ENCODE peak calls at places on chromosomes 4 and X, in nine cellular contexts. Z is fibroblast of lung, R is astrocyte, F is PC-3, H is brain microvascular endothelial cell, M is heart left ventricle, T is endothelial cell of umbilical vein, V is uterus, B is cardiac muscle cell. G is an unnamed sample.

GRCh38 chrX:122026665-122027064 is 979.3 kb downstream of the GLUD2 start:
- DNase-seq in B (no peak), F (no peak), M (no peak), T (no peak), V (no peak), H (no peak), R (no peak), Z (no peak), G (no peak)

GRCh38 chr4:70908993-70909556 is 6.9 kb downstream of the MOB1B start:
- DNase-seq in H (no peak), F (no peak), Z (no peak), M (no peak), B (no peak), V (no peak), R (no peak), T (no peak), G (no peak)

GRCh38 chr4:150710770-150711375 is 128.9 kb downstream of the MAB21L2 start:
- DNase-seq in H (no peak), V (no peak), F (no peak), T (no peak), R (no peak), Z (no peak), B (no peak), M (no peak), G (no peak)

GRCh38 chrX:136251042-136251991 is at the start of gene MAP7D3:
- DNase-seq in M (peak; percentile 78), T (peak; percentile 29), H (no peak), Z (peak; percentile 38), R (no peak), F (no peak), V (peak; percentile 65), B (peak; percentile 76), G (no peak)

GRCh38 chr4:3461515-3462291 is 1.4 kb upstream of the DOK7 start:
- DNase-seq in B (no peak), V (no peak), T (peak; percentile 12), M (peak; percentile 91), R (no peak), Z (no peak), F (peak; percentile 83), H (no peak), G (no peak)

GRCh38 chr4:8916251-8916913 is 44.7 kb upstream of the HMX1 start:
- DNase-seq in V (no peak), B (no peak), F (no peak), T (no peak), Z (no peak), R (no peak), H (no peak), M (no peak), G (no peak)

GRCh38 chr4:128757712-128758111 is 51.8 kb upstream of the JADE1 start:
- DNase-seq in T (no peak), Z (peak; percentile 38), M (peak; percentile 68), F (no peak), V (no peak), B (peak; percentile 65), H (no peak), R (no peak), G (no peak)

GRCh38 chr4:105633241-105633640 is 75.2 kb downstream of the INTS12 start:
- DNase-seq in H (no peak), R (no peak), B (no peak), M (no peak), F (peak; percentile 92), Z (no peak), V (no peak), T (no peak), G (no peak)

GRCh38 chr4:105352826-105353225 is 121.0 kb downstream of the PPA2 start:
- DNase-seq in F (no peak), R (peak; percentile 55), V (no peak), T (no peak), H (peak; percentile 32), Z (peak; percentile 39), M (no peak), B (no peak), G (no peak)

GRCh38 chr4:36006226-36006625 is 238.1 kb downstream of the ARAP2 start:
- DNase-seq in V (no peak), H (no peak), F (peak; percentile 78), T (no peak), Z (peak; percentile 6), B (no peak), R (peak; percentile 86), M (no peak), G (no peak)

GRCh38 chr4:81565137-81565870 is 93.6 kb upstream of the RASGEF1B start:
- DNase-seq in T (no peak), B (peak; percentile 36), V (peak; percentile 68), H (peak; percentile 35), Z (peak; percentile 37), M (peak; percentile 89), R (no peak), F (peak; percentile 23), G (no peak)

GRCh38 chr4:37803348-37803973 is 23.0 kb upstream of the PGM2 start:
- DNase-seq in F (peak; percentile 56), H (no peak), Z (peak; percentile 81), R (peak; percentile 32), M (no peak), V (no peak), T (peak; percentile 74), B (peak; percentile 61), G (no peak)

GRCh38 chr4:184485279-184485678 is 10.9 kb upstream of the IRF2 start:
- DNase-seq in M (no peak), V (no peak), F (no peak), R (no peak), Z (no peak), H (no peak), B (no peak), T (no peak), G (no peak)

GRCh38 chr4:21699437-21699836 is 249.1 kb downstream of the KCNIP4 start:
- DNase-seq in B (no peak), F (no peak), R (no peak), H (no peak), V (no peak), T (no peak), M (no peak), Z (peak; percentile 3), G (no peak)

DNA sequence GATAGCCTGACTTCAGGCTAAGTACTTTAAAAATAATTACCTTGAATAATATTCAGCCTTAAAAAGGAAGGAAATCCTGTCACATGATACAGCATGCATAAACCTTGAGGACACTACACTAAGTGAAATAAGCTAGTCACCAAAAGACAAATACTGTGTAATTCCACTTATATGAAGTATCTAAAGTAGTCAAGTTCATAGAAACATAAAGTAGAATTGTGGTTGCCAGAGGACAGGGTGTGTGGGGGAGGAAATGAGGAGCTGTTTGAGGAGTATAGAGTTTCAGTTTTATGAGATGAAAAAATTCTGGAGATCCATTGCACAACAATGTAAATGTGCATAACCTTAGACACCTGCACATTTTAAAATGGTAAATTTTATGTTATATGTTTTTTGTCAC is 5.6 kb upstream of the STPG2 start:
- DNase-seq in Z (no peak), F (peak; percentile 86), M (no peak), T (no peak), V (no peak), R (no peak), B (no peak), H (no peak), G (no peak)
- H3K27ac ChIP-seq in Z (no peak overlapping the region), F (peak overlapping the region; percentile 71), M (no peak overlapping the region), T (no peak overlapping the region), V (no peak overlapping the region), R (no peak overlapping the region), B (no peak overlapping the region), H (no peak overlapping the region), G (no peak overlapping the region)

DNA sequence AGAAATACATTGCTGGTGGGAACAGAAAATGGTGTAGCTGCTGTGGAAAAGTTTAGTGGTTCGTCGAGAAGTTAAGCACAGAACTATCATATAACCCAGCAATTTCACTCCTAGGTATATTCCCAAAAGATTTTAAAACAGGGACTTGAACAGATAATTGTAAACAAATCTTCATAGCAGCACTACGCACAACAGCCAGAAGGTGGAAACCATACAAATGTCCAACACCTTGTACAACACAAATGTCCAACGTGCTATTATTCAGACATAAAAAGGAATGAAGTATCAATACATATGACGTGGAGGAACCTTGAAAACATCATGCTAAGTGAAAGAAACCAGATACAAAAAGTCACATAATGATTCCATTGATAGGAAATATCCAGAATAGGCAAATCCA is 37.9 kb downstream of the CUL4B start:
- DNase-seq in B (no peak), F (peak; percentile 6), R (no peak), V (no peak), M (no peak), H (no peak), T (no peak), Z (no peak), G (no peak)
- TF ChIP-seq CTCF in B (no peak), F (peak; percentile 37), R (no peak), V (no peak), M (no peak), H (peak; percentile 9), T (no peak), Z (no peak), G (no peak)

DNA sequence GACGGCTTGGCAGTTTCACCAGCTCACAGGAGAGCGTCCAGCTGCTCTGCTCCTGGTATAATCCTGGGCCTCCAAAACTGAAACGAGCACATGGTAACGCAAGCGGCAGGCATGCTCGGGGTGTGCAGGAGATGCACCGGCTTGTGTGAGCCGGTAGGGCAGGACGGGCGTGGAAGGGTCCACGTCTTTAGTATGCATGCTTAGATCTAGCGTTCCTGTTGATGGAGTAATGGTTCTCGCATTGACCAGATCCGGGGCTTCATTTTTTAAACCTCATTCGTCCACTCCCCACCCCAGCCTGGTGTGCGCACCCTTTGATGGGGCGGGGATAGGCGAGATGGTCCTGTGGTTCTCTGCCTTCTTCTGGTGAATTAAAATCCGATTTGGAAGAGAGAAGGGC is 39.7 kb downstream of the FAM149A start:
- DNase-seq in Z (peak; percentile 48), M (no peak), B (peak; percentile 43), T (peak; percentile 11), R (peak; percentile 52), H (peak; percentile 52), F (peak; percentile 16), V (peak; percentile 40), G (no peak)
- H3K27ac ChIP-seq in Z (peak overlapping the region; percentile 36), M (peak overlapping the region; percentile 74), B (no peak overlapping the region), T (no peak overlapping the region), R (no peak overlapping the region), H (no peak overlapping the region), F (no peak overlapping the region), V (peak overlapping the region; percentile 87), G (peak overlapping the region; percentile 21)

GRCh38 chr4:122456228-122457106 is at the start of gene IL2:
- DNase-seq in Z (no peak), M (no peak), B (no peak), F (no peak), H (no peak), V (no peak), T (no peak), R (no peak), G (no peak)

GRCh38 chr4:122453384-122454000 is 3.0 kb downstream of the IL2 start:
- DNase-seq in Z (no peak), B (no peak), V (no peak), R (no peak), M (no peak), F (no peak), H (no peak), T (no peak), G (no peak)

GRCh38 chr4:122450847-122451246 is 5.7 kb downstream of the IL2 start:
- DNase-seq in V (no peak), T (no peak), B (peak; percentile 13), F (peak; percentile 62), Z (peak; percentile 33), M (no peak), R (no peak), H (peak; percentile 5), G (no peak)
- TF ChIP-seq CTCF in V (no peak), T (no peak), B (peak; percentile 33), F (peak; percentile 60), Z (peak; percentile 49), M (no peak), R (no peak), H (peak; percentile 59), G (peak; percentile 30)

GRCh38 chr4:74268643-74269042 is 39.6 kb upstream of the EPGN start:
- DNase-seq in H (no peak), M (no peak), B (no peak), F (peak; percentile 58), T (no peak), R (no peak), V (no peak), Z (no peak), G (no peak)
- H3K27ac ChIP-seq in H (no peak overlapping the region), M (no peak overlapping the region), B (no peak overlapping the region), F (peak overlapping the region; percentile 95), T (no peak overlapping the region), R (peak overlapping the region; percentile 35), V (no peak overlapping the region), Z (no peak overlapping the region), G (no peak overlapping the region)